ENCODE peak calls at places on chromosome 1, in nine cellular contexts. One of them, this sample, is unnamed. For H3K4me1, the result is how much of the 10 kb centered on the place peaks cover.

GRCh38 chr1:94617139-94617805 is 75.7 kb upstream of the F3 start:
- DNase-seq in ovary: no peak
- DNase-seq in uterus: no peak
- DNase-seq in prostate gland: no peak
- DNase-seq in HCT116: peak
- DNase-seq in A549: no peak
- DNase-seq in body of pancreas: no peak
- DNase-seq in stomach: no peak
- DNase-seq in IMR-90: peak
- DNase-seq in this sample: no peak

GRCh38 chr1:90835172-90835660 is 118.1 kb upstream of the BARHL2 start:
- DNase-seq in A549: no peak
- DNase-seq in HCT116: no peak
- DNase-seq in uterus: no peak
- DNase-seq in stomach: no peak
- DNase-seq in body of pancreas: no peak
- DNase-seq in ovary: no peak
- DNase-seq in prostate gland: no peak
- DNase-seq in IMR-90: no peak
- DNase-seq in this sample: peak

GRCh38 chr1:93692001-93692400 is 10.4 kb upstream of the BCAR3 start:
- DNase-seq in A549: no peak
- DNase-seq in ovary: no peak
- DNase-seq in body of pancreas: no peak
- DNase-seq in prostate gland: no peak
- DNase-seq in uterus: no peak
- DNase-seq in IMR-90: no peak
- DNase-seq in HCT116: no peak
- DNase-seq in stomach: no peak
- DNase-seq in this sample: no peak

GRCh38 chr1:119275145-119275929 is 93.2 kb upstream of the HAO2 start:
- DNase-seq in ovary: peak
- DNase-seq in stomach: peak
- DNase-seq in IMR-90: peak
- DNase-seq in body of pancreas: peak
- DNase-seq in A549: peak
- DNase-seq in HCT116: peak
- DNase-seq in uterus: peak
- DNase-seq in prostate gland: no peak
- DNase-seq in this sample: peak

GRCh38 chr1:97192872-97193572 is 471.4 kb downstream of the PTBP2 start:
- DNase-seq in prostate gland: peak
- DNase-seq in HCT116: peak
- DNase-seq in stomach: peak
- DNase-seq in A549: peak
- DNase-seq in IMR-90: peak
- DNase-seq in ovary: no peak
- DNase-seq in body of pancreas: peak
- DNase-seq in uterus: no peak
- DNase-seq in this sample: no peak

GRCh38 chr1:53455592-53455991 is 3.6 kb upstream of the DMRTB1 start:
- DNase-seq in stomach: no peak
- DNase-seq in ovary: no peak
- DNase-seq in body of pancreas: no peak
- DNase-seq in prostate gland: no peak
- DNase-seq in A549: no peak
- DNase-seq in HCT116: no peak
- DNase-seq in IMR-90: no peak
- DNase-seq in uterus: no peak
- DNase-seq in this sample: no peak

GRCh38 chr1:63537940-63538339 is 14.6 kb downstream of the EFCAB7 start:
- DNase-seq in A549: no peak
- DNase-seq in HCT116: no peak
- DNase-seq in IMR-90: peak
- DNase-seq in ovary: no peak
- DNase-seq in uterus: no peak
- DNase-seq in stomach: no peak
- DNase-seq in body of pancreas: no peak
- DNase-seq in prostate gland: no peak
- DNase-seq in this sample: no peak

GRCh38 chr1:15213333-15213732 is 33.7 kb upstream of the FHAD1 start:
- DNase-seq in IMR-90: peak
- DNase-seq in body of pancreas: no peak
- DNase-seq in stomach: peak
- DNase-seq in HCT116: no peak
- DNase-seq in ovary: peak
- DNase-seq in uterus: peak
- DNase-seq in A549: no peak
- DNase-seq in prostate gland: no peak
- DNase-seq in this sample: peak

GRCh38 chr1:2406451-2407041 is 5.8 kb downstream of the PEX10 start:
- DNase-seq in ovary: no peak
- DNase-seq in body of pancreas: no peak
- DNase-seq in HCT116: no peak
- DNase-seq in IMR-90: no peak
- DNase-seq in stomach: no peak
- DNase-seq in uterus: no peak
- DNase-seq in prostate gland: no peak
- DNase-seq in A549: no peak
- DNase-seq in this sample: no peak
- TF ChIP-seq POLR2A in ovary: no peak
- TF ChIP-seq POLR2A in body of pancreas: no peak
- TF ChIP-seq POLR2A in HCT116: no peak
- TF ChIP-seq POLR2A in IMR-90: no peak
- TF ChIP-seq POLR2A in stomach: no peak
- TF ChIP-seq POLR2A in uterus: no peak
- TF ChIP-seq POLR2A in prostate gland: no peak
- TF ChIP-seq POLR2A in A549: no peak
- TF ChIP-seq POLR2A in this sample: no peak

DNA sequence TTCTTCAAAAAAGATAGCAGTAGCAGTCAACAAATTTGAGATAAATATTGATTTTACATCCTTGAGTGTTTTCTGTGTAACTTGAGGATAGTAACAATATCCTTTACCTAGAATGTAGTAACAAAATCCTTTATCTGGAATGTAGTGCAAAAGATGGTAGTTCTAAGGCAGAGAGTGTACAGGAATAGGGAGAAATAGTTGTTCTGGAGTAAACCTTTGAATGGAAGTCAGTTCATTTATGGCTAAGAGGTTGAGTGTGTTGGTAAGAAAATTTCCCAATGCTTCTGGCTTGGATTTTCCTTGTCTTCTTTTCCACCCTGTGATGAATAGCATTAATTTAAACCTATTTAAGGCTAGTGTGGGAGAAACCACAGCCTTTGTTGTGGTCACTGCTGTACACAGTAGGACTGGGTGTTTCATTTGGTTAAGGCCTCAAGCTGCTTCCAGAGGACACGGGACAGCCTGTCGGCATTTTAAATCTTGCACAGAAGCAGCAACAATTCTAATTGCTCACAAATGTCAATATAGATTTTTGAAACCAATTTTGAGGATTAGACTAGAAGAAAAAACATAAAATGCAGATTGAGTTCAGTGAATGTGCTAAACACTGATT is 11.3 kb downstream of the NFIA start:
- DNase-seq in HCT116: no peak
- DNase-seq in body of pancreas: no peak
- DNase-seq in IMR-90: no peak
- DNase-seq in stomach: no peak
- DNase-seq in A549: no peak
- DNase-seq in prostate gland: no peak
- DNase-seq in ovary: no peak
- DNase-seq in uterus: no peak
- DNase-seq in this sample: no peak
- H3K4me1 ChIP-seq in HCT116: under half
- H3K4me1 ChIP-seq in body of pancreas: half or more
- H3K4me1 ChIP-seq in IMR-90: under half
- H3K4me1 ChIP-seq in stomach: half or more
- H3K4me1 ChIP-seq in A549: under half
- H3K4me1 ChIP-seq in prostate gland: under half
- H3K4me1 ChIP-seq in ovary: under half
- H3K4me1 ChIP-seq in uterus: under half
- H3K4me1 ChIP-seq in this sample: under half

GRCh38 chr1:998051-998821 is 1.7 kb downstream of the HES4 start:
- DNase-seq in body of pancreas: peak
- DNase-seq in stomach: no peak
- DNase-seq in ovary: no peak
- DNase-seq in prostate gland: no peak
- DNase-seq in A549: no peak
- DNase-seq in uterus: peak
- DNase-seq in IMR-90: no peak
- DNase-seq in HCT116: no peak
- DNase-seq in this sample: no peak

GRCh38 chr1:1000357-1001056 is 610 bp upstream of the HES4 start:
- DNase-seq in body of pancreas: peak
- DNase-seq in IMR-90: peak
- DNase-seq in A549: no peak
- DNase-seq in stomach: peak
- DNase-seq in HCT116: peak
- DNase-seq in ovary: peak
- DNase-seq in prostate gland: peak
- DNase-seq in uterus: peak
- DNase-seq in this sample: peak

GRCh38 chr1:998905-999796 is 746 bp downstream of the HES4 start:
- DNase-seq in prostate gland: no peak
- DNase-seq in ovary: peak
- DNase-seq in HCT116: no peak
- DNase-seq in IMR-90: peak
- DNase-seq in A549: no peak
- DNase-seq in uterus: peak
- DNase-seq in body of pancreas: peak
- DNase-seq in stomach: no peak
- DNase-seq in this sample: no peak

GRCh38 chr1:1001057-1001630 is 1.2 kb upstream of the HES4 start:
- DNase-seq in ovary: peak
- DNase-seq in HCT116: no peak
- DNase-seq in A549: no peak
- DNase-seq in stomach: no peak
- DNase-seq in IMR-90: no peak
- DNase-seq in prostate gland: no peak
- DNase-seq in body of pancreas: peak
- DNase-seq in uterus: peak
- DNase-seq in this sample: no peak

DNA sequence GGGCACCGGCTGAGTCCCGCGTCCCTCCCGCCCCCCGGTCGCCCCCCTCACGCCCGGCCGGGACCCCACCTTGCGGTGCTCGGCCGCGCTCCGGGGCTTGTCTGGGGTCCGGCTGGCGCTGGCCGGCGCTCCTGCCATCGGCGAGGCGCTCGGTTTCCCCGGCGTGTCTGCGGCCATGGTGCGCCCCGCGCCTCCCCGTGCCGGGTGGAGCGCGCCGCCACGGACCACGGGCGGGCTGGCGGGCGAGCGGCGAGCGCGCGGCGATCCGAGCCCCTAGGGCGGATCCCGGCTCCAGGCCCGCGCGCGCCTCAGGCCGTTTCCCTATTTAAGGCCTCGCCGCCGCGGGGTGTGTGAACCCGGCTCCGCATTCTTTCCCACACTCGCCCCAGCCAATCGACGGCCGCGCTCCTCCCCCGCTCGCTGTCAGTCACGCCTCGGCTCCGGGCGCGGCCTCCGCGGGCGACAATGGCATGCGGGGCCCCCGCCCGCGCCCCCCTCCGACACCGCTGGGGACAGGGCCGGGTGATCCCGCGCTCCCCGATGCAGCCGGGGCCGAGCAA is at the start of gene HES4:
- DNase-seq in body of pancreas: peak
- DNase-seq in stomach: peak
- DNase-seq in A549: no peak
- DNase-seq in uterus: peak
- DNase-seq in prostate gland: peak
- DNase-seq in HCT116: peak
- DNase-seq in IMR-90: peak
- DNase-seq in ovary: peak
- DNase-seq in this sample: peak
- TF ChIP-seq POLR2A in body of pancreas: peak
- TF ChIP-seq POLR2A in stomach: no peak
- TF ChIP-seq POLR2A in A549: peak
- TF ChIP-seq POLR2A in uterus: peak
- TF ChIP-seq POLR2A in prostate gland: peak
- TF ChIP-seq POLR2A in HCT116: peak
- TF ChIP-seq POLR2A in IMR-90: peak
- TF ChIP-seq POLR2A in ovary: peak
- TF ChIP-seq POLR2A in this sample: no peak

GRCh38 chr1:25140073-25140797 is 92.1 kb downstream of the SYF2 start:
- DNase-seq in body of pancreas: no peak
- DNase-seq in IMR-90: no peak
- DNase-seq in uterus: no peak
- DNase-seq in A549: no peak
- DNase-seq in prostate gland: no peak
- DNase-seq in ovary: no peak
- DNase-seq in stomach: no peak
- DNase-seq in HCT116: no peak
- DNase-seq in this sample: no peak

GRCh38 chr1:25134801-25135585 is 97.3 kb downstream of the SYF2 start:
- DNase-seq in ovary: no peak
- DNase-seq in uterus: no peak
- DNase-seq in HCT116: no peak
- DNase-seq in stomach: no peak
- DNase-seq in body of pancreas: no peak
- DNase-seq in prostate gland: no peak
- DNase-seq in A549: no peak
- DNase-seq in IMR-90: no peak
- DNase-seq in this sample: no peak

GRCh38 chr1:25137106-25137505 is 95.2 kb downstream of the SYF2 start:
- DNase-seq in uterus: no peak
- DNase-seq in HCT116: no peak
- DNase-seq in IMR-90: no peak
- DNase-seq in prostate gland: no peak
- DNase-seq in body of pancreas: no peak
- DNase-seq in stomach: no peak
- DNase-seq in A549: no peak
- DNase-seq in ovary: no peak
- DNase-seq in this sample: no peak

GRCh38 chr1:25135903-25136302 is 96.4 kb downstream of the SYF2 start:
- DNase-seq in uterus: no peak
- DNase-seq in ovary: no peak
- DNase-seq in stomach: no peak
- DNase-seq in HCT116: no peak
- DNase-seq in body of pancreas: no peak
- DNase-seq in IMR-90: no peak
- DNase-seq in prostate gland: no peak
- DNase-seq in A549: no peak
- DNase-seq in this sample: no peak

DNA sequence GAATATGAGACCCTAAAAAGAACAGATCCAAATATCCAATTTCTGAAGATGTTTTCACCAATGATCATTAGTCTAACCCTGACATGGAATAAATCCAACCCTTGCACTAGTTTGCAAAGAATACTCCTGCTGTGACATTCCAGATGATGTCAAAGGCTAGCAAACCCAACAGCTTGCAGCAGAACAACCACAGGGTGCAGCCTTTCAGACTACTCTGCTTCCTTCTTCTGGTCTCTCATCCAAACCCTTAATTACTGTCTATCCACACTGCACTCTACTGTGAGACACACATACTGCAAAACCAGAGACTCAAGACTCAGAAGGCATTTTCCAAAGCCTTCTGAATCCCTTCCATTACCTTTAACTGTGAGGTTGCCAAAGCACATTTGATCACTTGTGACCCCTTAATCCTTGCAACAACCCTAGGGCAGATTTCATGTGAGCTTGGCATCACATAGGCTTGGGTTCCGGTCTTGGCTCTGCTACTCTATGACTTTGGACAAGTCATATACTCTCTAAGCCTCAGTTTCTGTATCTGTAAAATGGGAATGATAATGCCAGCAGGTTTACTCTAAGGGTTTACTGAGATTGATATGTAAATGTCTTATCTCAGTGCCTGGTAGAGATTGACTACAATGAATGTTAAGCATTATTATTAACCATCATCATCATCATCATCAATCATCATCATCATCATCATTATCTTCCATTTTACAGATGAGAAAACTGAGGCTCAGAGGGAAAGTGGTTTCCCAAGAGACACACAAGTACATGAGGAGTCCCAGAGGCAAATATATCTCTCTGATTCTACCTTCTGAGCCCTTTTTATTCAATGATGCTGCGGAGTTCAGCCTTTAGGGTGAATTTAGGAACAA is 94.5 kb downstream of the SYF2 start:
- DNase-seq in A549: no peak
- DNase-seq in body of pancreas: no peak
- DNase-seq in prostate gland: no peak
- DNase-seq in stomach: no peak
- DNase-seq in ovary: no peak
- DNase-seq in HCT116: no peak
- DNase-seq in IMR-90: no peak
- DNase-seq in uterus: no peak
- DNase-seq in this sample: no peak
- H3K4me1 ChIP-seq in A549: under half
- H3K4me1 ChIP-seq in body of pancreas: under half
- H3K4me1 ChIP-seq in prostate gland: under half
- H3K4me1 ChIP-seq in stomach: under half
- H3K4me1 ChIP-seq in ovary: under half
- H3K4me1 ChIP-seq in HCT116: under half
- H3K4me1 ChIP-seq in IMR-90: under half
- H3K4me1 ChIP-seq in uterus: under half
- H3K4me1 ChIP-seq in this sample: under half

This sample was measured in testis.